ENCODE peak calls at places on chromosome 18, in nine cellular contexts. One of them, this sample, is unnamed.

GRCh38 chr18:59951591-59951990 is 51.8 kb downstream of the PMAIP1 start:
- DNase-seq in lower lobe of right lung: no peak
- DNase-seq in AG10803: no peak
- DNase-seq in tibial nerve: no peak
- DNase-seq in fibroblast of the aortic adventitia: no peak
- DNase-seq in fibroblast of pulmonary artery: no peak
- DNase-seq in SK-N-SH: no peak
- DNase-seq in thyroid gland: no peak
- DNase-seq in lower leg skin: no peak
- DNase-seq in this sample: no peak

GRCh38 chr18:57806201-57806890 is 3.2 kb upstream of the ATP8B1 start:
- DNase-seq in lower lobe of right lung: no peak
- DNase-seq in AG10803: no peak
- DNase-seq in tibial nerve: no peak
- DNase-seq in fibroblast of the aortic adventitia: no peak
- DNase-seq in fibroblast of pulmonary artery: no peak
- DNase-seq in SK-N-SH: no peak
- DNase-seq in thyroid gland: no peak
- DNase-seq in lower leg skin: peak; percentile 58
- DNase-seq in this sample: no peak

GRCh38 chr18:35029770-35030169 is 11.4 kb upstream of the MAPRE2 start:
- DNase-seq in lower lobe of right lung: no peak
- DNase-seq in AG10803: no peak
- DNase-seq in tibial nerve: no peak
- DNase-seq in fibroblast of the aortic adventitia: no peak
- DNase-seq in fibroblast of pulmonary artery: no peak
- DNase-seq in SK-N-SH: no peak
- DNase-seq in thyroid gland: no peak
- DNase-seq in lower leg skin: no peak
- DNase-seq in this sample: no peak

GRCh38 chr18:70107037-70107436 is 98.5 kb downstream of the RTTN start:
- DNase-seq in lower lobe of right lung: no peak
- DNase-seq in AG10803: no peak
- DNase-seq in tibial nerve: no peak
- DNase-seq in fibroblast of the aortic adventitia: peak; percentile 22
- DNase-seq in fibroblast of pulmonary artery: no peak
- DNase-seq in SK-N-SH: no peak
- DNase-seq in thyroid gland: no peak
- DNase-seq in lower leg skin: no peak
- DNase-seq in this sample: no peak

GRCh38 chr18:9987931-9988330 is 74.1 kb downstream of the VAPA start:
- DNase-seq in lower lobe of right lung: no peak
- DNase-seq in AG10803: no peak
- DNase-seq in tibial nerve: peak; percentile 52
- DNase-seq in fibroblast of the aortic adventitia: no peak
- DNase-seq in fibroblast of pulmonary artery: no peak
- DNase-seq in SK-N-SH: no peak
- DNase-seq in thyroid gland: peak; percentile 82
- DNase-seq in lower leg skin: no peak
- DNase-seq in this sample: no peak

GRCh38 chr18:63290456-63291200 is 28.9 kb downstream of the BCL2 start:
- DNase-seq in lower lobe of right lung: no peak
- DNase-seq in AG10803: no peak
- DNase-seq in tibial nerve: no peak
- DNase-seq in fibroblast of the aortic adventitia: no peak
- DNase-seq in fibroblast of pulmonary artery: no peak
- DNase-seq in SK-N-SH: no peak
- DNase-seq in thyroid gland: no peak
- DNase-seq in lower leg skin: no peak
- DNase-seq in this sample: no peak

GRCh38 chr18:46338213-46338612 is 234.0 kb downstream of the HAUS1 start:
- DNase-seq in lower lobe of right lung: no peak
- DNase-seq in AG10803: no peak
- DNase-seq in tibial nerve: no peak
- DNase-seq in fibroblast of the aortic adventitia: no peak
- DNase-seq in fibroblast of pulmonary artery: no peak
- DNase-seq in SK-N-SH: peak; percentile 80
- DNase-seq in thyroid gland: no peak
- DNase-seq in lower leg skin: no peak
- DNase-seq in this sample: no peak

GRCh38 chr18:21997207-21998143 is 171.9 kb upstream of the GATA6 start:
- DNase-seq in lower lobe of right lung: no peak
- DNase-seq in AG10803: peak; percentile 50
- DNase-seq in tibial nerve: no peak
- DNase-seq in fibroblast of the aortic adventitia: peak; percentile 56
- DNase-seq in fibroblast of pulmonary artery: peak; percentile 66
- DNase-seq in SK-N-SH: peak; percentile 53
- DNase-seq in thyroid gland: peak; percentile 12
- DNase-seq in lower leg skin: peak; percentile 53
- DNase-seq in this sample: no peak

GRCh38 chr18:70553961-70554325 is 265.1 kb downstream of the SOCS6 start:
- DNase-seq in lower lobe of right lung: no peak
- DNase-seq in AG10803: no peak
- DNase-seq in tibial nerve: no peak
- DNase-seq in fibroblast of the aortic adventitia: no peak
- DNase-seq in fibroblast of pulmonary artery: no peak
- DNase-seq in SK-N-SH: peak; percentile 34
- DNase-seq in thyroid gland: no peak
- DNase-seq in lower leg skin: no peak
- DNase-seq in this sample: no peak

GRCh38 chr18:3597159-3597977 is 147.4 kb downstream of the TGIF1 start:
- DNase-seq in lower lobe of right lung: no peak
- DNase-seq in AG10803: no peak
- DNase-seq in tibial nerve: no peak
- DNase-seq in fibroblast of the aortic adventitia: no peak
- DNase-seq in fibroblast of pulmonary artery: peak; percentile 39
- DNase-seq in SK-N-SH: no peak
- DNase-seq in thyroid gland: no peak
- DNase-seq in lower leg skin: no peak
- DNase-seq in this sample: no peak

GRCh38 chr18:62957885-62958472 is 242.6 kb downstream of the PHLPP1 start:
- DNase-seq in lower lobe of right lung: peak; percentile 53
- DNase-seq in AG10803: peak; percentile 46
- DNase-seq in tibial nerve: no peak
- DNase-seq in fibroblast of the aortic adventitia: peak; percentile 56
- DNase-seq in fibroblast of pulmonary artery: peak; percentile 66
- DNase-seq in SK-N-SH: no peak
- DNase-seq in thyroid gland: peak; percentile 38
- DNase-seq in lower leg skin: no peak
- DNase-seq in this sample: no peak

GRCh38 chr18:59748628-59749360 is 51.6 kb upstream of the CCBE1 start:
- DNase-seq in lower lobe of right lung: no peak
- DNase-seq in AG10803: peak; percentile 94
- DNase-seq in tibial nerve: no peak
- DNase-seq in fibroblast of the aortic adventitia: peak; percentile 84
- DNase-seq in fibroblast of pulmonary artery: peak; percentile 76
- DNase-seq in SK-N-SH: no peak
- DNase-seq in thyroid gland: no peak
- DNase-seq in lower leg skin: no peak
- DNase-seq in this sample: peak; percentile 79

GRCh38 chr18:9928646-9929259 is 14.9 kb downstream of the VAPA start:
- DNase-seq in lower lobe of right lung: no peak
- DNase-seq in AG10803: no peak
- DNase-seq in tibial nerve: no peak
- DNase-seq in fibroblast of the aortic adventitia: no peak
- DNase-seq in fibroblast of pulmonary artery: no peak
- DNase-seq in SK-N-SH: no peak
- DNase-seq in thyroid gland: no peak
- DNase-seq in lower leg skin: no peak
- DNase-seq in this sample: no peak

DNA sequence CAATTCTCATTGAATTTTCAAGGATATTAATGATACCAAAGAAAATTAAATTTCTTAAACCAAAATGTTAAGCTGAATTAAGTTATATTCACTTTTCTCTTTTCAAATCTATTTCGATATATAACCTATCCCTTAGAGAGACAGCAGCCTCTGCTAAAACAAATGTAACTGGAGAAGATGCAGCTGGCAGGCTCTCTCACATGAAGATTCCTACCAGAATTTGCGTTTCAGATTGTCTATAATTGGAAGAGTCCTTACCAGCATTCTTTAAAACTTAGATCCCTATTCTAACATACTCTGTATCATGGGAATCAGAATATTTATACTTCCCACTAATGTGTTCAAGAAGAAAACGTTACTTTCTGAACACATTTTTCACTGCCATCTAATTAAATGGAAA is 1.6 kb downstream of the PTPN2 start:
- DNase-seq in lower lobe of right lung: no peak
- DNase-seq in AG10803: peak; percentile 27
- DNase-seq in tibial nerve: no peak
- DNase-seq in fibroblast of the aortic adventitia: peak; percentile 18
- DNase-seq in fibroblast of pulmonary artery: no peak
- DNase-seq in SK-N-SH: no peak
- DNase-seq in thyroid gland: no peak
- DNase-seq in lower leg skin: no peak
- DNase-seq in this sample: no peak
- H3K4me3 ChIP-seq in lower lobe of right lung: peak overlapping the region; percentile 71
- H3K4me3 ChIP-seq in AG10803: peak overlapping the region; percentile 88
- H3K4me3 ChIP-seq in tibial nerve: peak overlapping the region; percentile 92
- H3K4me3 ChIP-seq in fibroblast of the aortic adventitia: peak overlapping the region; percentile 86
- H3K4me3 ChIP-seq in fibroblast of pulmonary artery: peak overlapping the region; percentile 76
- H3K4me3 ChIP-seq in SK-N-SH: peak overlapping the region; percentile 93
- H3K4me3 ChIP-seq in thyroid gland: no peak overlapping the region
- H3K4me3 ChIP-seq in lower leg skin: no peak overlapping the region
- H3K4me3 ChIP-seq in this sample: peak overlapping the region; percentile 83

DNA sequence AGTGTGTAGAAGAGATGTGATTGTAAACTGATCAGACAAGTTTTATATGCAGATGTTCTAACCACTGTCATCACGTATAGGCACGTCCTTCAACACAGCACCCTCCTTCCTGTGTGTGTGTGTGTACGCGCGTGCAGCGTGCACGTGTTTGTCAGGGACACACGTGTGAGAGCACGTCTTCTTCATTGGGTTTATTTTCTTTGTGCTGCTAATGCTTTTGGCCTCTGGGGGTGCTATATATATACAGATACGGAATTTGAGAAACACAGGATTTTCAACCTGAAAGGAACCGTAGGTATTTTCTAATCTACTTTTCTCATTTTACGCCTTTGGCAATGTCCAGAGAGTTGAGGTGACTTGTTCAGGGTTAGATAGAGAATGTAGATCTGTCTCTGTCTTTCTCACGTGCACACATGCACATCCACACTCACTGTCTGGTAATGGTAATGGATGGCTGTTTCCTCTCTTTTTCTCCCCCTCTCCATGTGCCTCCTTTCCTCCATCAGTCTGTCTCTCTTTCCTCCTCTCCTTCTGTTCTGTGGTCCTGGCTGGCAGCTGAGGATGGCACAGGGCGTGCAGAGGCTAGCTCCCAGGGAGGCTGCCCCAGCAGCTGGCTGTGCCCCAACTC is 13.4 kb upstream of the CELF4 start:
- DNase-seq in lower lobe of right lung: no peak
- DNase-seq in AG10803: peak; percentile 23
- DNase-seq in tibial nerve: no peak
- DNase-seq in fibroblast of the aortic adventitia: peak; percentile 7
- DNase-seq in fibroblast of pulmonary artery: peak; percentile 67
- DNase-seq in SK-N-SH: peak; percentile 72
- DNase-seq in thyroid gland: no peak
- DNase-seq in lower leg skin: no peak
- DNase-seq in this sample: no peak
- TF ChIP-seq CTCF in lower lobe of right lung: peak; percentile 48
- TF ChIP-seq CTCF in AG10803: peak; percentile 43
- TF ChIP-seq CTCF in tibial nerve: peak; percentile 21
- TF ChIP-seq CTCF in fibroblast of the aortic adventitia: peak; percentile 35
- TF ChIP-seq CTCF in fibroblast of pulmonary artery: peak; percentile 60
- TF ChIP-seq CTCF in SK-N-SH: peak; percentile 54
- TF ChIP-seq CTCF in thyroid gland: peak; percentile 29
- TF ChIP-seq CTCF in lower leg skin: no peak
- TF ChIP-seq CTCF in this sample: peak; percentile 42

DNA sequence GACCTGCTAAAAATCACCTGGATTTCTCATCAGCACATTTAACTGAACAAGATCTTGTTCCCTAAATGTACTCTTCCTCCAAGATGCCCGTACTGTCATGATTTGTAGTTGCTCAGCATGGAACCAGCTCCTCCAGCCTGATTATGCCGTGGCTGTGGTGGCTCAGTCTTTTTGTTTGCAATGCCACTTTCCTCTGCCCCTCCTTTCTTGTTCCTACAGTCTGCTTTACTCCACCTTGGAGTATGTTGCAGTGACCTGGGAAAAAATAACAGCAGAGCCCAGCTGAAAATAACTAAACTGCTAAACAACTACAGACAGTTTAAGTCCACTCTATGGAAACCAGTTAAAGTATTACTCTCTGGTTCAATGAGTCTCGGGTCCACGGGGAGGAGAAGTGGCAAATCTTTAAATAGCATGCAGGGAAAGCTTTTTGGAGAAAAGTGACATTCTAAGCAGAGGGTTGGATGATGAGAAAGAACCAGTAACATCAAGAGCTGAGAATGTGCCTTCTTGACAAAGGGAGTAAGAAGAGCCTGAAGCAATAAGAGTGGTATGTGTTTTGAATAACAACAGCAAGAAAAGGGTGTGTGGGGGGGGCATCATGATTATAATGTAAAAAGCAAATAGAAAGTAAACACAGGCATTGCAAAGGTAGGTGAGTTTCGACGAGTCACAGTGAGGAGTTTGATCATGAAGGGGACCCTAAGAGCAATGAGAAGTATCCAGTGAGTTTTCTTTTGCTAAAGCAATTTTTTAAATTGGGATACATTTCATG is 225.7 kb downstream of the TMX3 start:
- DNase-seq in lower lobe of right lung: no peak
- DNase-seq in AG10803: no peak
- DNase-seq in tibial nerve: no peak
- DNase-seq in fibroblast of the aortic adventitia: no peak
- DNase-seq in fibroblast of pulmonary artery: no peak
- DNase-seq in SK-N-SH: no peak
- DNase-seq in thyroid gland: no peak
- DNase-seq in lower leg skin: no peak
- DNase-seq in this sample: no peak
- H3K4me3 ChIP-seq in lower lobe of right lung: no peak overlapping the region
- H3K4me3 ChIP-seq in AG10803: no peak overlapping the region
- H3K4me3 ChIP-seq in tibial nerve: no peak overlapping the region
- H3K4me3 ChIP-seq in fibroblast of the aortic adventitia: no peak overlapping the region
- H3K4me3 ChIP-seq in fibroblast of pulmonary artery: no peak overlapping the region
- H3K4me3 ChIP-seq in SK-N-SH: no peak overlapping the region
- H3K4me3 ChIP-seq in thyroid gland: no peak overlapping the region
- H3K4me3 ChIP-seq in lower leg skin: no peak overlapping the region
- H3K4me3 ChIP-seq in this sample: no peak overlapping the region

DNA sequence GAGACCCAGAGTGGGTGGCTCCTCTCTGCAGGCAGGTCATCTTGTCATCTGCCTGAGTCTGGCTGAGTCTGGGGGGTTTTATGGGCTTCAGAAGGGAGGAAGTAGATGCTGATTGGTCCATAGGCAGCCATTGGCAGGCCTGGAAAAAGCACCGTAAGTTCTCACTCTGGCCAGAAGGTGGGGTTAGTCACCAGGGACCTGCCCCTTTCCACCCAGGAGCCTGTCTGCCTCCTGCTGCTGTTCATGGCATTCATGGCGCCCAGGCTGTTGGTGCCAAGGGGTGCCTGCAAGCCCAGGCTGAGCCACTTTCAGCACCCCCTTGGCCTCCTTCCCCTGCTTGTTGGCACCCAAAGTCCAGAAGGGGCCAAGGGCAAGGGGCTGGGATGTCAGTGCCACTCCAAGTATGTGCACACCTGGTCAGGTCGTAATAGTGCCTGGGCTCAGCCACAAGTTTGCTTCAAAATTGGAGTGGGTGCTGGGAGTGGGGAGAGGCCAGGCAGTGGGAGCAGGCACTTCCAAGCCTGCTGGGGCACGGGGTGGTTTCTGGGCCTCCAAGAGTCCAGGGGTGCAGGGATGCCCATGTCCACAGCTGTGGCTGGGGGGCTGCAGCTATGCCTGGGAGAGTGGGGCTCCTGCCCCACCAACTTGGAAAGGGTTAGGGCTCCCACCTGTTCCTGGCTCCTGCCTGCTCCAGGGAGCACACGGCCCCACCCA is 178.1 kb downstream of the FAM210A start:
- DNase-seq in lower lobe of right lung: no peak
- DNase-seq in AG10803: no peak
- DNase-seq in tibial nerve: no peak
- DNase-seq in fibroblast of the aortic adventitia: no peak
- DNase-seq in fibroblast of pulmonary artery: no peak
- DNase-seq in SK-N-SH: no peak
- DNase-seq in thyroid gland: no peak
- DNase-seq in lower leg skin: no peak
- DNase-seq in this sample: no peak
- TF ChIP-seq CTCF in lower lobe of right lung: no peak
- TF ChIP-seq CTCF in AG10803: no peak
- TF ChIP-seq CTCF in tibial nerve: no peak
- TF ChIP-seq CTCF in fibroblast of the aortic adventitia: no peak
- TF ChIP-seq CTCF in fibroblast of pulmonary artery: no peak
- TF ChIP-seq CTCF in SK-N-SH: no peak
- TF ChIP-seq CTCF in thyroid gland: no peak
- TF ChIP-seq CTCF in lower leg skin: no peak
- TF ChIP-seq CTCF in this sample: no peak

This sample was measured in AG09309.